ENCODE peak calls at places on chromosomes 16 and 17, in four cellular contexts. V, B, Y and W are unnamed samples.

GRCh38 chr17:36888236-36888957 is 48.9 kb upstream of the LHX1 start:
- DNase-seq in V (no peak), B (no peak), Y (no peak), W (peak)

GRCh38 chr17:42547698-42548069 is 5.0 kb upstream of the HSD17B1 start:
- DNase-seq in V (no peak), B (no peak), Y (no peak), W (no peak)

GRCh38 chr17:14061666-14062560 is 7.4 kb upstream of the COX10 start:
- DNase-seq in V (no peak), B (no peak), Y (no peak), W (peak)

GRCh38 chr17:14007951-14008350 is 61.4 kb upstream of the COX10 start:
- DNase-seq in V (no peak), B (no peak), Y (no peak), W (no peak)

GRCh38 chr17:37089998-37090397 is 141.2 kb downstream of the AATF start:
- DNase-seq in V (no peak), B (no peak), Y (peak), W (no peak)

GRCh38 chr16:53132406-53132805 is 77.6 kb downstream of the CHD9 start:
- DNase-seq in V (no peak), B (no peak), Y (no peak), W (peak)

GRCh38 chr16:11639925-11640899 is 28.0 kb upstream of the SNN start:
- DNase-seq in V (peak), B (no peak), Y (no peak), W (peak)

GRCh38 chr16:65833171-65833871 is 533.2 kb upstream of the CDH5 start:
- DNase-seq in V (no peak), B (no peak), Y (no peak), W (peak)

GRCh38 chr17:7862692-7863437 is 5.1 kb downstream of the CYB5D1 start:
- DNase-seq in V (peak), B (no peak), Y (peak), W (peak)

GRCh38 chr17:41392278-41392677 is 5.1 kb downstream of the KRT31 start:
- DNase-seq in V (no peak), B (no peak), Y (no peak), W (peak)

GRCh38 chr17:75908201-75908600 is 3.5 kb upstream of the MRPL38 start:
- DNase-seq in V (no peak), B (no peak), Y (no peak), W (no peak)